ENCODE peak calls at places on chromosomes 6 and 20, in eight cellular contexts. H is heart left ventricle, V is upper lobe of right lung, K is fibroblast of lung, M is Peyer's patch, Q is aorta, B is IMR-90, G is left ventricle myocardium inferior. C is an unnamed sample. For H3K4me1, the result is how much of the 10 kb centered on the place peaks cover.

GRCh38 chr20:46523696-46524328 is 10.5 kb upstream of the ZNF334 start:
- DNase-seq in V (no peak), M (no peak), K (peak), Q (no peak), H (no peak), B (peak), G (no peak), C (no peak)

GRCh38 chr20:63136296-63136695 is 79.6 kb downstream of the YTHDF1 start:
- DNase-seq in H (peak), Q (peak), M (no peak), K (no peak), B (no peak), V (peak), G (no peak), C (no peak)

GRCh38 chr6:151681426-151682059 is 125.9 kb upstream of the ESR1 start:
- DNase-seq in M (no peak), B (no peak), H (no peak), V (no peak), K (no peak), Q (no peak), G (peak), C (no peak)

GRCh38 chr20:60055740-60056139 is 97.5 kb downstream of the CDH26 start:
- DNase-seq in V (peak), G (peak), K (no peak), Q (peak), B (no peak), M (peak), H (peak), C (peak)

GRCh38 chr6:142803027-142803426 is 141.9 kb downstream of the HIVEP2 start:
- DNase-seq in M (no peak), G (no peak), Q (no peak), B (no peak), V (no peak), H (no peak), K (no peak), C (no peak)

GRCh38 chr20:63585616-63586565 is 11.9 kb upstream of the HELZ2 start:
- DNase-seq in K (no peak), Q (peak), H (no peak), M (no peak), G (no peak), B (no peak), V (no peak), C (no peak)

GRCh38 chr6:116764961-116765841 is at the start of gene FAM162B:
- DNase-seq in Q (peak), M (no peak), H (peak), B (peak), G (peak), V (no peak), K (peak), C (peak)

GRCh38 chr6:55868910-55869479 is 6.4 kb downstream of the BMP5 start:
- DNase-seq in V (no peak), K (peak), G (no peak), Q (no peak), M (no peak), B (peak), H (no peak), C (no peak)

GRCh38 chr6:11202513-11203305 is 29.8 kb downstream of the NEDD9 start:
- DNase-seq in G (no peak), H (no peak), K (no peak), B (peak), M (no peak), Q (no peak), V (no peak), C (no peak)

GRCh38 chr6:11203306-11204009 is 29.0 kb downstream of the NEDD9 start:
- DNase-seq in Q (no peak), B (no peak), G (no peak), K (no peak), V (no peak), M (no peak), H (no peak), C (no peak)

GRCh38 chr6:11201015-11201414 is 31.5 kb downstream of the NEDD9 start:
- DNase-seq in M (no peak), Q (no peak), G (no peak), V (no peak), K (no peak), B (no peak), H (no peak), C (no peak)

GRCh38 chr6:11200356-11200755 is 32.1 kb downstream of the NEDD9 start:
- DNase-seq in V (no peak), B (peak), M (no peak), Q (no peak), K (no peak), G (no peak), H (no peak), C (no peak)

DNA sequence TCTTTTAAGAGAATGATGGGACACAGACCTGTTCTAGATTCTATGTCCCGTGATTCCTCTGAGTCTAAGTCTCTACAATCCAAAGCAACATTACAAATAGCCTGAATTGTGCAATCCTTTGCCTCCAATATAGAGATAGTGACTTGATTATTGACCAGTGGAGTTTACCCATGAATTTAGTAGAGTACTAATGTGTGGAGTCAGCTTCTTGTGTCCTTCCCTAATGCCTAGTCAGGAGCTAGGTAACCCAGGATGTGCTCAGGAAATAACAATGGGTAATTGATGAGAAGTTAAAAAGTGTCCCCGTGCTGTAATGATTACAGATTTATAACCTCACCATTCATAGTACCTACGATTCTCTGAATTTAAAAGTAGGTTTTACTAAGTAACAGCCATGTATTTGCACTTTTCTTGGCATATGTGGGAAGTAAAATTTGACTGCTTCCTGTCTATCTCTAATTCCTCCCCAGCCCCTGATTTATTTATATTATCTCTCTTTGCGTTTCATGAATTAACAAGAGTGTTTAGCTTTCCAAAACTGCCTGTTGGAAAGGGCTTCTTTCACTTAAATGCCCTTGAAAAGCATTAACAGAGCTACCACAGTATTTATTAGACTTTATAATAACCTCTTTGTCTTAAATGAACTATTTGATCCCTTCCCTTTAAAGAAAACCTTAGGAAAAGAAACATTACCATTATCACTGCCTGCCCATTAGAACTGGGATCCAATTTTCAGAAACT is 30.5 kb downstream of the NEDD9 start:
- DNase-seq in G (no peak), H (no peak), Q (no peak), M (no peak), K (no peak), V (no peak), B (no peak), C (no peak)
- H3K4me1 ChIP-seq in G (half or more), H (half or more), Q (under half), M (under half), K (under half), V (half or more), B (under half), C (half or more)

GRCh38 chr20:25483431-25484132 is 76.1 kb downstream of the GINS1 start:
- DNase-seq in B (no peak), K (no peak), M (no peak), Q (no peak), V (no peak), G (no peak), H (no peak), C (no peak)
- H3K4me1 ChIP-seq in B (under half), K (under half), M (under half), Q (under half), V (under half), G (under half), H (under half), C (under half)

DNA sequence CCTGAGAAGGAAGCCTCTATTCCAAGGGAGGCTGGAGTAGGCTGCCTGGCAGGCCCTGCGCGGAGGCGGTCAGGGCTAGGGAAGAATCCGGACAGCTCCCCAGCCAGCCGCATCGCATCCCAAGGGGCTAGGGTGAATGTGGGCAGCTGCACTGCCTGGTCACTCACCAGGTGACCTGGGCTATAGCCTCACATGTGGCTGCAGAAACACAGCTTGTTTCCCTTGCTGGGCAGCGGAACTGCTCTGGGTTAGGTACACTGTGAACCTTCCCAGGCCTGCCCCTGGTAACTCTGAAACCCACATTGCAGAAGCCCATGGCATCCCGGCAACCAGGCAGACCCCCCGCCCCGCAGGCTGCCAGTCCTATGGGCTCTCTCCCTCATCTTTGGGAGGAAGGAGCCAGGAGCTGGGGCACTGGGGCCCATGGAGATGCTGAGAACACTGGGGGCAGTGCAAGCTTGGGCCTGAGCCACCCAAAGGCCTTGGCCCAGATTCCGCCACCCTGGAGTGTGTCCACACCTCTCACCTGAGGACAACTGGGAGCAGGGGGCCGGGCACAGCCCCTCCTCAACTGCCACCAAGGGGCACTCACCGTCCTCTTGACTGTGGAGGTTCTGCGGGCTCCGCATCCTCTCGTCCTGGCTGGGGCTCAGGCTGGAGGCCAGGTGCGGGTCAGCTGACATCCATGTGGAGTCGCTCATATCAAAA is 111.0 kb downstream of the NOL4L start:
- DNase-seq in Q (no peak), K (no peak), V (peak), B (no peak), H (peak), M (no peak), G (no peak), C (peak)
- H3K4me1 ChIP-seq in Q (under half), K (under half), V (half or more), B (under half), H (half or more), M (under half), G (half or more), C (under half)

DNA sequence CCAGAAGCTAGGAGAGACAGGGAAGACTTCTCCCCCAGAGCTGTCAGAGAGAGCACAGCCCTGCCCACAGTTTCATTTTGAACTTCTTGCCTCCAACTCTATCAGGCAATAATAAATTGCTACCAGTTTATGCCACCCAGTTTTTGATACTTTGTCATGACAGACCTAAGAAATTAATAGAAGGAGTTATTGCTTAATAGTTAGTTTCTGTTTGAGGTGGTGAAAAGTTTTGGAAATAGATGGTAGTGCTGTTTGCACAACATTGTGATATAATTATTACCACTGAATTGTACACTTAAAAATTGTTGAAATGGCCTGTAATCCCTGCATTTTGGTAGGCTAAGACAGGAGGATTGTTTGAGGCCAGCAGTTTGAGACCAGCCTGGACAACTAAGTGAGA is 5.0 kb upstream of the MDFI start:
- DNase-seq in B (no peak), M (no peak), Q (no peak), H (no peak), V (no peak), K (no peak), G (no peak), C (no peak)
- H3K4me1 ChIP-seq in B (under half), M (under half), Q (under half), H (under half), V (under half), K (under half), G (under half), C (under half)

DNA sequence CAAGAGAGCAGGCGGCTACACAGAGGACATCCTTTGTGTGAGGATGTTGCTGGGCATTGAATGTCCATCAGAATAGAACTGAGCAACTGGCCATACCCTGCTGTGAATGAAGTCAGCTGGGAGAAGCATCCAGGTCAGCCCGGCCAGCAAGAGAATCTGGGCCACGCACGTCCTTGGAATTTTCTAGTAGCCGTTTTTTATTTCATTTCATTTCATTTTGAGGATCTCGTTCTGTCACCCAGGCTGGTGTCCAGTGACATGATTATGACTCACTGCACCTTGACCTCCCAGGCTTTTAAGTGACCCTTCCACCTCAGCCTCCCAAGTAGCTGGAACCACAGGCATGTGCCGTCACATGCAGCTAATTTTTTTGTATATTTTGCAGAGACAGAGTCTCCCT is 97.9 kb downstream of the SSR1 start:
- DNase-seq in H (no peak), K (peak), M (no peak), Q (no peak), V (no peak), B (peak), G (no peak), C (no peak)
- H3K4me1 ChIP-seq in H (under half), K (under half), M (under half), Q (under half), V (under half), B (under half), G (half or more), C (under half)

DNA sequence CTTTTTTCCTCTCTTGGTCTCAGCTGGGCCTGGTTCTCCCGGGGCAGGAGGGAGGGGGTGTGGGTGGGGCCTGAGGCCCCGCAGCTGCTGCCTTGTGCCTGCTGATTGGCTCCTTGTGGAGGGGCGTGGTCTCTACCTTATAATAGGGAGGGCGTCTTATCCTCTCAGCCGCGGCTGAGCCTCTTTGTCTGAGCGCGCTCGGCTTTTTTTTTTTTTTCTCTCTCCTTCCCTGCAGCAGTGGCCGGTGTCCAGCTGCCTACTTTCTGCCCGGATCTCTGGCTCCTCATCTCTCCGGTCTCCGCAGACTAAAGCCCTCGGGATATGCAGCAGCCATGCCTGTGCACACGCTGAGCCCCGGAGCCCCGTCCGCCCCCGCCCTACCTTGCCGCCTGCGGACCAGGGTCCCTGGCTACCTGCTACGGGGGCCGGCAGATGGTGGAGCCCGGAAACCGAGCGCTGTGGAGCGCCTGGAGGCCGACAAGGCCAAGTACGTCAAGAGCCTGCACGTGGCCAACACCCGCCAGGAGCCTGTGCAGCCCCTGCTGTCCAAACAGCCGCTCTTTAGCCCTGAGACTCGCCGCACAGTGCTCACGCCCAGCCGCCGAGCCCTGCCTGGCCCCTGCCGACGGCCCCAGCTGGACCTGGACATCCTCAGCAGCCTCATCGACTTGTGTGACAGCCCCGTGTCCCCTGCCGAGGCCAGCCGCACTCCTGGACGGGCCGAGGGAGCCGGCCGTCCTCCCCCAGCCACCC is 11.1 kb downstream of the FAM110A start:
- DNase-seq in H (peak), M (peak), B (peak), G (peak), V (peak), Q (peak), K (peak), C (peak)
- H3K4me1 ChIP-seq in H (under half), M (under half), B (under half), G (under half), V (under half), Q (under half), K (under half), C (half or more)

GRCh38 chr6:74932214-74932923 is 273.5 kb downstream of the COL12A1 start:
- DNase-seq in B (peak), V (no peak), H (no peak), G (no peak), K (no peak), Q (no peak), M (no peak), C (no peak)
- H3K4me1 ChIP-seq in B (under half), V (under half), H (under half), G (under half), K (under half), Q (under half), M (under half), C (under half)